ENCODE peak calls at places on chromosomes 5 and 9, in ten cellular contexts. X, N, B, F, R, W, J, A, Z and P are unnamed samples.

GRCh38 chr9:110452227-110452801 is 114.7 kb upstream of the TXNDC8 start:
- DNase-seq in J (no peak), N (no peak), R (no peak), W (no peak), B (no peak), Z (peak; percentile 56), F (no peak), X (no peak), A (no peak), P (no peak)

GRCh38 chr9:38062498-38063362 is 6.3 kb downstream of the SHB start:
- DNase-seq in W (no peak), J (no peak), Z (peak; percentile 61), X (peak; percentile 5), F (no peak), N (no peak), R (no peak), A (no peak), B (no peak), P (no peak)

GRCh38 chr5:52809884-52810283 is 22.2 kb downstream of the ITGA1 start:
- DNase-seq in J (no peak), B (no peak), X (no peak), N (no peak), F (no peak), W (no peak), R (no peak), Z (peak; percentile 61), A (no peak), P (no peak)

GRCh38 chr5:146448783-146449519 is 1.8 kb downstream of the TCERG1 start:
- DNase-seq in X (no peak), N (no peak), R (no peak), B (no peak), A (no peak), W (no peak), F (no peak), J (no peak), Z (no peak), P (no peak)

GRCh38 chr9:135400496-135400895 is 79.1 kb upstream of the PPP1R26 start:
- DNase-seq in F (no peak), B (no peak), R (no peak), N (no peak), A (no peak), X (no peak), J (no peak), Z (no peak), W (no peak), P (no peak)

GRCh38 chr5:125696762-125697161 is 726.4 kb upstream of the GRAMD2B start:
- DNase-seq in Z (peak; percentile 82), N (no peak), X (no peak), W (no peak), A (no peak), B (no peak), F (no peak), J (no peak), R (no peak), P (no peak)

GRCh38 chr5:96572864-96573512 is 89.2 kb upstream of the CAST start:
- DNase-seq in W (no peak), Z (peak; percentile 97), R (no peak), J (no peak), F (no peak), A (peak; percentile 55), X (no peak), B (no peak), N (no peak), P (no peak)

GRCh38 chr5:174342696-174343095 is 297.2 kb downstream of the NSG2 start:
- DNase-seq in B (no peak), J (no peak), R (no peak), W (no peak), F (no peak), Z (no peak), X (no peak), N (no peak), A (no peak), P (no peak)

GRCh38 chr5:105945203-105945972 is 1725.3 kb downstream of the EFNA5 start:
- DNase-seq in F (no peak), W (no peak), R (no peak), Z (no peak), N (no peak), B (no peak), J (no peak), X (no peak), A (no peak), P (no peak)

GRCh38 chr5:179906795-179907569 is 715 bp downstream of the TBC1D9B start:
- DNase-seq in Z (peak; percentile 15), W (no peak), J (peak; percentile 60), B (no peak), A (no peak), F (peak; percentile 21), R (no peak), X (peak; percentile 19), N (peak; percentile 41), P (no peak)

GRCh38 chr9:122051401-122052346 is 41.4 kb downstream of the TTLL11 start:
- DNase-seq in F (peak; percentile 6), B (peak; percentile 77), A (no peak), J (no peak), R (no peak), W (no peak), N (peak; percentile 87), X (no peak), Z (peak; percentile 46), P (no peak)